ENCODE peak calls at places on chromosomes 3 and 15, in four cellular contexts. J is K562, G is IMR-90, A is GM12878. M is an unnamed sample.

GRCh38 chr3:50971487-50971924 is 296.8 kb downstream of the DOCK3 start:
- DNase-seq in J (peak), G (peak), A (no peak), M (no peak)

GRCh38 chr3:52240059-52240885 is 1.3 kb upstream of the TWF2 start:
- DNase-seq in J (peak), G (peak), A (no peak), M (no peak)

GRCh38 chr15:65312400-65312916 is 8.0 kb downstream of the RNU5B-1 start:
- DNase-seq in J (peak), G (no peak), A (no peak), M (no peak)

GRCh38 chr15:66565141-66565595 is 630 bp downstream of the LCTL start:
- DNase-seq in J (no peak), G (no peak), A (no peak), M (no peak)

GRCh38 chr3:13886593-13887129 is 6.8 kb upstream of the WNT7A start:
- DNase-seq in J (no peak), G (no peak), A (no peak), M (no peak)

GRCh38 chr3:53708001-53708621 is 138.1 kb downstream of the CHDH start:
- DNase-seq in J (no peak), G (no peak), A (no peak), M (no peak)

GRCh38 chr3:58117561-58118305 is 93.0 kb downstream of the DNASE1L3 start:
- DNase-seq in J (no peak), G (peak), A (no peak), M (no peak)

GRCh38 chr3:186314896-186315295 is 47.1 kb downstream of the DGKG start:
- DNase-seq in J (no peak), G (no peak), A (no peak), M (no peak)

GRCh38 chr3:20099020-20099539 is 58.8 kb downstream of the KAT2B start:
- DNase-seq in J (no peak), G (no peak), A (no peak), M (no peak)

GRCh38 chr3:88149146-88149515 is 628 bp upstream of the C3orf38 start:
- DNase-seq in J (peak), G (peak), A (no peak), M (no peak)

GRCh38 chr15:65646486-65646885 is 24.7 kb downstream of the SLC24A1 start:
- DNase-seq in J (no peak), G (peak), A (no peak), M (no peak)

GRCh38 chr3:39707314-39707909 is 102.0 kb upstream of the MYRIP start:
- DNase-seq in J (peak), G (peak), A (no peak), M (no peak)

GRCh38 chr3:69900331-69900730 is 99.2 kb upstream of the SAMMSON start:
- DNase-seq in J (no peak), G (no peak), A (no peak), M (no peak)

GRCh38 chr15:44596511-44597010 is 59.6 kb downstream of the EIF3J start:
- DNase-seq in J (no peak), G (no peak), A (peak), M (no peak)

GRCh38 chr3:188807002-188807401 is 364.8 kb upstream of the TPRG1 start:
- DNase-seq in J (no peak), G (peak), A (no peak), M (no peak)

GRCh38 chr3:12490547-12490946 is 6.3 kb downstream of the TSEN2 start:
- DNase-seq in J (no peak), G (no peak), A (no peak), M (no peak)

GRCh38 chr15:22262613-22263020 is 182.3 kb downstream of the OR4M2 start:
- DNase-seq in J (no peak), G (no peak), A (no peak), M (no peak)

GRCh38 chr3:119311191-119311925 is 17.2 kb downstream of the ARHGAP31 start:
- DNase-seq in J (no peak), G (peak), A (no peak), M (no peak)

GRCh38 chr3:7568526-7569184 is 707.7 kb downstream of the GRM7 start:
- DNase-seq in J (no peak), G (no peak), A (no peak), M (no peak)

GRCh38 chr3:158140396-158140795 is 30.5 kb downstream of the RSRC1 start:
- DNase-seq in J (no peak), G (peak), A (no peak), M (no peak)

GRCh38 chr3:151410891-151411559 is 26.5 kb upstream of the P2RY12 start:
- DNase-seq in J (no peak), G (peak), A (no peak), M (no peak)

GRCh38 chr3:33211444-33211843 is 7.2 kb downstream of the SUSD5 start:
- DNase-seq in J (no peak), G (peak), A (no peak), M (no peak)

GRCh38 chr3:50008931-50009330 is 69.0 kb downstream of the RBM6 start:
- DNase-seq in J (no peak), G (peak), A (no peak), M (no peak)

GRCh38 chr3:126972866-126973265 is 10.0 kb upstream of the PLXNA1 start:
- DNase-seq in J (no peak), G (no peak), A (no peak), M (no peak)

GRCh38 chr3:124387008-124387407 is 343.2 kb upstream of the UMPS start:
- DNase-seq in J (no peak), G (no peak), A (no peak), M (no peak)

GRCh38 chr3:177459397-177459796 is 262.1 kb upstream of the TBL1XR1 start:
- DNase-seq in J (no peak), G (peak), A (no peak), M (no peak)

GRCh38 chr3:27575509-27575908 is 91.3 kb upstream of the SLC4A7 start:
- DNase-seq in J (no peak), G (no peak), A (no peak), M (no peak)

GRCh38 chr3:151987893-151988292 is 114.5 kb downstream of the SUCNR1 start:
- DNase-seq in J (no peak), G (no peak), A (no peak), M (no peak)

GRCh38 chr3:139110072-139110830 is 65.6 kb upstream of the PRR23C start:
- DNase-seq in J (no peak), G (no peak), A (no peak), M (peak)

GRCh38 chr3:71991051-71991450 is 206.1 kb upstream of the PROK2 start:
- DNase-seq in J (no peak), G (peak), A (no peak), M (no peak)

GRCh38 chr3:71990545-71990944 is 205.6 kb upstream of the PROK2 start:
- DNase-seq in J (no peak), G (no peak), A (no peak), M (no peak)

GRCh38 chr3:71991681-71992080 is 206.7 kb upstream of the PROK2 start:
- DNase-seq in J (no peak), G (no peak), A (no peak), M (no peak)

GRCh38 chr3:71997066-71997653 is 212.2 kb upstream of the PROK2 start:
- DNase-seq in J (no peak), G (peak), A (no peak), M (no peak)

DNA sequence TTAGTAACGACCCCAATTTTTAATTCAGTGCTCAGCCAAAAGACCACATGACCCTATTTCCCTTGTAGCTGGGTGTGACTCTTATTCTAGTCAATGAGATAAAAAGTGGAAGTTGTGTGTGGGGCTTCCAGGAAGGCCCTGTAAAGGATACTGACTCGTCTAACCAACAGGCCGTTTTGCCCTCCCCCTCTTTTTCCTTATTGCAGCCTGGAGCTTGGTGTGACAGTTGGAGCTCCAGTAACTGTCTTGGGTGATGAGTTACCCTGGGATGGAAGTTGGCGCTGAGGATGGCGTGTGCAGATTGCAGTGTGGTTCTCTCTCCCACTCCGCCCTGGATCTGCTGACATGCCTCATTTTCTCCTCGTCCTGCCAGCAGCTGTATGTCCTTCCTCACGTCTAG is 209.3 kb upstream of the PROK2 start:
- DNase-seq in J (no peak), G (no peak), A (no peak), M (no peak)
- TF ChIP-seq CHD1 in J (no peak), G (no peak), A (no peak), M (no peak)

DNA sequence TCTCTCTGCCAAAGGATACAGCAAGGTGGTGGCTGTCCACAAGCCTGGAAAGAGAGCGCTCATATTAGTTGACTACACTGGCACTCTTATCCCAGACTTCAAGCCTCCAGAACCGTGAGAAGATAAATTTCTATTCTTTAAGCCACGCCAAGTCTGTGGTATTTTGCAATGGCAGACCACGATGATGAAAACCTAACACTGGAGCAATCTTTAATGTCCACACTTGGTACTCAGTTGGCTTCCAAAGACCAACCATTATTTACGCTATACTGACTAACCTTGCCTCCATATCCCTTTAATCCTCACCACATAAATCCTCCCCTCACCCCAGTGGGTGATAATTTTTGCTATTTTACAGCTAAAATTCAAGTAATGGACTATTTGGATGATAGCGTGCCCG is 16.9 kb upstream of the LACTB start:
- DNase-seq in J (no peak), G (peak), A (no peak), M (no peak)
- TF ChIP-seq CHD1 in J (no peak), G (no peak), A (no peak), M (no peak)

GRCh38 chr3:17094551-17094950 is 209.8 kb downstream of the PLCL2 start:
- DNase-seq in J (no peak), G (no peak), A (no peak), M (peak)
- TF ChIP-seq CHD1 in J (no peak), G (no peak), A (no peak), M (no peak)

DNA sequence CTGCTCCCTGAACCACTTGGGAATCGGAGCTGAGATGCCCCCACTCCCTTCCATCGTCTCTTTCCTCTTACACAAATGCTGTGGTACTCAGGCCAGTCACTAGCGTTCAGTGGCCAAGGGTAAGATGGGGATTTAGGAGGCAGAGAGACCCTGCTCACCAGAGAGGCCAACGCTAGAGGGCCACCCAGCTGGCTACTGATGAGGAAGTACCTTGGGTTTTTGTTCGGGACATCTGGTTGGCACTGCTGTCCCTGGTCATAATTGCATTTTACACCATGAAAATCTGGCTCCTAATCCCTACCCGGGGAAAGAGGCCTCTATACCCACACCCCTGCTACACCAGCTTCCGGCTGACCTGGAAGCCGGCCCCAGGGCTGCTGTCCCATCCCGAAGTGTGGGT is 7.7 kb downstream of the MAP6D1 start:
- DNase-seq in J (no peak), G (no peak), A (no peak), M (no peak)
- TF ChIP-seq CHD1 in J (no peak), G (no peak), A (no peak), M (no peak)

M was measured in H1.